ENCODE peak calls at places on chromosomes 3 and 15, in nine cellular contexts. J is IMR-90, S is tibial nerve, F is ovary, V is HepG2, W is MM.1S, L is cardiac muscle cell, M is breast epithelium, Y is OCI-LY7. G is an unnamed sample. For H3K4me1, the result is how much of the 10 kb centered on the place peaks cover.

GRCh38 chr3:52848617-52849016 is 13.8 kb upstream of the MUSTN1 start:
- DNase-seq in J (peak), S (no peak), F (no peak), V (no peak), W (no peak), L (no peak), M (no peak), Y (no peak), G (no peak)

GRCh38 chr15:28962851-28963710 is 77.3 kb downstream of the APBA2 start:
- DNase-seq in J (no peak), S (no peak), F (no peak), V (no peak), W (no peak), L (no peak), M (no peak), Y (no peak), G (no peak)

GRCh38 chr15:35888815-35889214 is 342.9 kb upstream of the DPH6 start:
- DNase-seq in J (no peak), S (no peak), F (no peak), V (no peak), W (no peak), L (no peak), M (no peak), Y (no peak), G (no peak)

GRCh38 chr3:134378384-134378783 is 4.1 kb upstream of the AMOTL2 start:
- DNase-seq in J (no peak), S (no peak), F (peak), V (peak), W (no peak), L (peak), M (no peak), Y (peak), G (peak)

GRCh38 chr15:58962662-58963565 is 24.5 kb upstream of the RNF111 start:
- DNase-seq in J (no peak), S (no peak), F (no peak), V (no peak), W (no peak), L (no peak), M (no peak), Y (no peak), G (no peak)

GRCh38 chr3:180229113-180229512 is 192.4 kb upstream of the PEX5L start:
- DNase-seq in J (no peak), S (no peak), F (no peak), V (no peak), W (no peak), L (no peak), M (no peak), Y (peak), G (peak)

GRCh38 chr15:68691667-68692066 is 112.9 kb downstream of the CORO2B start:
- DNase-seq in J (no peak), S (no peak), F (no peak), V (peak), W (no peak), L (peak), M (peak), Y (no peak), G (no peak)

GRCh38 chr3:185176756-185177359 is 24.0 kb upstream of the C3orf70 start:
- DNase-seq in J (peak), S (peak), F (peak), V (peak), W (peak), L (peak), M (no peak), Y (peak), G (peak)

GRCh38 chr3:133377396-133377795 is 22.5 kb upstream of the BFSP2 start:
- DNase-seq in J (peak), S (no peak), F (no peak), V (peak), W (peak), L (peak), M (no peak), Y (peak), G (peak)

GRCh38 chr3:193744822-193745684 is 152.0 kb downstream of the OPA1 start:
- DNase-seq in J (peak), S (no peak), F (no peak), V (peak), W (no peak), L (peak), M (no peak), Y (no peak), G (no peak)

GRCh38 chr15:89820651-89821611 is 6.3 kb upstream of the ANPEP start:
- DNase-seq in J (peak), S (no peak), F (no peak), V (no peak), W (no peak), L (no peak), M (no peak), Y (no peak), G (no peak)

GRCh38 chr3:196987022-196987421 is 18.4 kb upstream of the PIGZ start:
- DNase-seq in J (no peak), S (no peak), F (no peak), V (no peak), W (no peak), L (no peak), M (no peak), Y (no peak), G (no peak)

GRCh38 chr3:191528589-191528988 is 67.6 kb downstream of the PYDC2 start:
- DNase-seq in J (no peak), S (no peak), F (no peak), V (no peak), W (no peak), L (no peak), M (no peak), Y (no peak), G (no peak)

GRCh38 chr3:85912981-85913380 is 954.2 kb downstream of the CADM2 start:
- DNase-seq in J (peak), S (no peak), F (no peak), V (peak), W (no peak), L (no peak), M (no peak), Y (no peak), G (no peak)

GRCh38 chr3:25412269-25412668 is 15.8 kb upstream of the RARB start:
- DNase-seq in J (peak), S (no peak), F (no peak), V (no peak), W (no peak), L (no peak), M (no peak), Y (no peak), G (no peak)

GRCh38 chr3:105394177-105394576 is 27.5 kb downstream of the ALCAM start:
- DNase-seq in J (no peak), S (no peak), F (no peak), V (no peak), W (no peak), L (no peak), M (no peak), Y (no peak), G (peak)

GRCh38 chr15:73851679-73852078 is 21.7 kb upstream of the TBC1D21 start:
- DNase-seq in J (peak), S (no peak), F (no peak), V (peak), W (peak), L (peak), M (no peak), Y (peak), G (peak)

GRCh38 chr15:85727068-85727467 is 67.7 kb downstream of the KLHL25 start:
- DNase-seq in J (no peak), S (peak), F (peak), V (no peak), W (no peak), L (no peak), M (no peak), Y (no peak), G (no peak)

GRCh38 chr3:69426905-69427304 is 41.0 kb upstream of the FRMD4B start:
- DNase-seq in J (no peak), S (no peak), F (no peak), V (no peak), W (no peak), L (no peak), M (no peak), Y (no peak), G (no peak)

GRCh38 chr3:101950510-101950909 is 101.2 kb downstream of the NFKBIZ start:
- DNase-seq in J (peak), S (no peak), F (no peak), V (no peak), W (no peak), L (no peak), M (no peak), Y (no peak), G (no peak)

GRCh38 chr15:87224409-87224808 is 1032.1 kb downstream of the NTRK3 start:
- DNase-seq in J (no peak), S (no peak), F (no peak), V (no peak), W (no peak), L (no peak), M (no peak), Y (no peak), G (no peak)

GRCh38 chr3:59685432-59685831 is 635.6 kb upstream of the CFAP20DC start:
- DNase-seq in J (no peak), S (no peak), F (no peak), V (no peak), W (no peak), L (no peak), M (no peak), Y (no peak), G (no peak)

GRCh38 chr3:62981962-62982361 is 106.7 kb upstream of the CADPS start:
- DNase-seq in J (no peak), S (no peak), F (no peak), V (no peak), W (no peak), L (no peak), M (no peak), Y (no peak), G (no peak)

GRCh38 chr3:133820889-133821675 is 15.5 kb downstream of the SRPRB start:
- DNase-seq in J (no peak), S (no peak), F (no peak), V (no peak), W (no peak), L (no peak), M (no peak), Y (no peak), G (no peak)

GRCh38 chr3:11305509-11305908 is 33.3 kb downstream of the ATG7 start:
- DNase-seq in J (peak), S (no peak), F (no peak), V (no peak), W (no peak), L (no peak), M (no peak), Y (no peak), G (no peak)

GRCh38 chr3:34012102-34012461 is 213.7 kb downstream of the PDCD6IP start:
- DNase-seq in J (peak), S (no peak), F (no peak), V (peak), W (no peak), L (no peak), M (no peak), Y (no peak), G (no peak)

GRCh38 chr3:158140396-158140795 is 30.5 kb downstream of the RSRC1 start:
- DNase-seq in J (peak), S (no peak), F (no peak), V (no peak), W (no peak), L (no peak), M (no peak), Y (no peak), G (no peak)

GRCh38 chr3:62833538-62833937 is 41.7 kb downstream of the CADPS start:
- DNase-seq in J (no peak), S (no peak), F (no peak), V (peak), W (peak), L (peak), M (no peak), Y (peak), G (peak)

GRCh38 chr15:80514071-80514780 is 110.0 kb downstream of the ARNT2 start:
- DNase-seq in J (peak), S (no peak), F (no peak), V (no peak), W (no peak), L (no peak), M (no peak), Y (no peak), G (no peak)

GRCh38 chr3:5071061-5071460 is 51.0 kb upstream of the ARL8B start:
- DNase-seq in J (peak), S (no peak), F (no peak), V (no peak), W (no peak), L (no peak), M (no peak), Y (no peak), G (no peak)

GRCh38 chr15:73366766-73367623 is 1.8 kb downstream of the HCN4 start:
- DNase-seq in J (no peak), S (no peak), F (no peak), V (no peak), W (no peak), L (peak), M (no peak), Y (no peak), G (no peak)

GRCh38 chr3:197487911-197488391 is 67.8 kb downstream of the BDH1 start:
- DNase-seq in J (peak), S (peak), F (no peak), V (peak), W (no peak), L (no peak), M (peak), Y (no peak), G (no peak)

GRCh38 chr15:81981888-81982287 is 63.9 kb downstream of the MEX3B start:
- DNase-seq in J (no peak), S (no peak), F (no peak), V (no peak), W (no peak), L (no peak), M (no peak), Y (no peak), G (no peak)

GRCh38 chr15:27679203-27679602 is 419.9 kb downstream of the OCA2 start:
- DNase-seq in J (no peak), S (no peak), F (no peak), V (no peak), W (no peak), L (no peak), M (no peak), Y (no peak), G (no peak)

DNA sequence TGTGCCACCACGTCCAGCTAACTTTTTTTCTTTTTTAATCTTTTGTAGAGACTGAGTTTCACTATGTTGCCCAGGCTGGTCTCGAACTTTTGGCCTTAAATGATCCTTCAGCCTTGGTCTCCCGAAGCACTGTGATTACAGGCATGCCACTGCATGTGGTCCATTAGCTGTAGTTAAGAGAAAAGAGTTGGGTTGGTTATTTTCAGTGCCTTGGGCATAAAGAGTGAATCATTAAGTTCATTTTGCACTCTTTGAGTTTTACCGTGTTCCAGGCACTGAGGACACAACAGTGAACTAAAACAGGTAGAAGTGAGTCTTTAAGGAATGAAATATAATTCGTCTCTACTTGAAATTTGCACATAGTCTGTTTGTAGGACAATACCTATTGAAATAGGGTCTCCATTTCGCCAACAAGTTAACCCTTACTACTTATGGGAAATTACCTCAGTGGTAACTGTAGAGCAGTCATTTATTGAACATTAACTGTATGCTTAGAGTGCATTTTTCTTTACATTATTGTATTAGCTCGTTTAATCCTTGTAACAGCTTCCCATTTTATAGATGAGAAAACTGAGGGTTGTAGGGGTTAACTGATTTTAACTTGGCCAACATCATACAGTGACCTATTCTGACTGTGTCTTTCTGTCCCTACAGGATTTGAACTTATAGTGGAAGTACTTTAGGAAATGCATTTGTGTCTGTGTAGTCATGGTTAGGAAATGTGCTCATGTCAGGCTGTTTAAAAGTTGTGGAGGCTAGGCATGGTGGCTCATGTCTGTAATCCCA is 22.7 kb upstream of the TRAK1 start:
- DNase-seq in J (no peak), S (no peak), F (no peak), V (no peak), W (no peak), L (no peak), M (no peak), Y (no peak), G (no peak)
- H3K4me1 ChIP-seq in J (under half), S (half or more), F (under half), V (half or more), W (under half), L (under half), M (under half), Y (half or more), G (half or more)

GRCh38 chr3:136193273-136194043 is 2.7 kb downstream of the MSL2 start:
- DNase-seq in J (no peak), S (no peak), F (no peak), V (no peak), W (peak), L (peak), M (no peak), Y (peak), G (peak)
- H3K4me1 ChIP-seq in J (under half), S (half or more), F (under half), V (under half), W (under half), L (under half), M (under half), Y (under half), G (half or more)

GRCh38 chr15:88649753-88650551 is 11.1 kb downstream of the ISG20 start:
- DNase-seq in J (no peak), S (no peak), F (no peak), V (no peak), W (no peak), L (peak), M (peak), Y (no peak), G (no peak)
- H3K4me1 ChIP-seq in J (under half), S (under half), F (under half), V (under half), W (under half), L (under half), M (under half), Y (half or more), G (under half)

GRCh38 chr3:27885641-27886040 is 163.5 kb upstream of the EOMES start:
- DNase-seq in J (no peak), S (no peak), F (no peak), V (no peak), W (no peak), L (no peak), M (no peak), Y (no peak), G (no peak)
- H3K4me1 ChIP-seq in J (under half), S (under half), F (under half), V (under half), W (under half), L (under half), M (under half), Y (under half), G (under half)

DNA sequence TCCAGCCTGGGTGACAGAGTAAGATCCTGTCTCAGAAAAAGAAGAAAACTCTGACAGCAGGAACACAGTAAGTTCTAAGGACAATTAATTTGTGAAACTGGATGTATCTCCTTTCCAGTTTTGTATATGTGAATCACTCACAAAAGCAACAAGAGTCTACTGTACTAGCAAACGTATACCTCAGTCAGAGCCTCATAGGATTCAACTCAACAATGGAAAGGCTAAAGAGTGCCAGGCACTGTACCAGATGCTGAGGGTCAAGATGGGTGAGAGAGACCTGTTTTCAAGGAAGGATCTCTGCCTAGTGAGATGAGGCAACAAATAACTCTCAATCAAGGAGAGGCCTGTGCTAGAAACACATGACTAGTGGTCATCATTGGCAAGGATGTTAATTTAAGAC is 14.9 kb downstream of the TBL1XR1 start:
- DNase-seq in J (peak), S (no peak), F (no peak), V (no peak), W (no peak), L (no peak), M (no peak), Y (no peak), G (no peak)
- H3K4me1 ChIP-seq in J (under half), S (under half), F (under half), V (under half), W (under half), L (under half), M (under half), Y (half or more), G (under half)

GRCh38 chr3:73575519-73575918 is 49.2 kb downstream of the PDZRN3 start:
- DNase-seq in J (no peak), S (no peak), F (no peak), V (no peak), W (no peak), L (no peak), M (no peak), Y (no peak), G (no peak)
- H3K4me1 ChIP-seq in J (under half), S (under half), F (under half), V (under half), W (under half), L (under half), M (under half), Y (under half), G (under half)

GRCh38 chr3:14439501-14440167 is 37.2 kb downstream of the SLC6A6 start:
- DNase-seq in J (peak), S (peak), F (peak), V (no peak), W (no peak), L (no peak), M (no peak), Y (no peak), G (no peak)

GRCh38 chr3:14440168-14440518 is 37.7 kb downstream of the SLC6A6 start:
- DNase-seq in J (no peak), S (no peak), F (no peak), V (no peak), W (no peak), L (no peak), M (no peak), Y (no peak), G (no peak)

GRCh38 chr3:14436954-14437281 is 34.5 kb downstream of the SLC6A6 start:
- DNase-seq in J (no peak), S (no peak), F (no peak), V (no peak), W (no peak), L (no peak), M (no peak), Y (no peak), G (no peak)

GRCh38 chr3:14438929-14439328 is 36.5 kb downstream of the SLC6A6 start:
- DNase-seq in J (no peak), S (no peak), F (no peak), V (no peak), W (no peak), L (no peak), M (no peak), Y (no peak), G (no peak)

GRCh38 chr3:14438262-14438661 is 35.9 kb downstream of the SLC6A6 start:
- DNase-seq in J (no peak), S (no peak), F (no peak), V (no peak), W (no peak), L (no peak), M (no peak), Y (no peak), G (no peak)
- H3K4me1 ChIP-seq in J (under half), S (under half), F (under half), V (under half), W (under half), L (under half), M (under half), Y (under half), G (under half)

GRCh38 chr15:63366451-63366850 is 15.2 kb downstream of the CA12 start:
- DNase-seq in J (peak), S (no peak), F (no peak), V (no peak), W (no peak), L (no peak), M (no peak), Y (no peak), G (no peak)

GRCh38 chr15:63362873-63363272 is 18.8 kb downstream of the CA12 start:
- DNase-seq in J (no peak), S (no peak), F (no peak), V (no peak), W (no peak), L (no peak), M (no peak), Y (no peak), G (no peak)

GRCh38 chr15:63363292-63363691 is 18.4 kb downstream of the CA12 start:
- DNase-seq in J (no peak), S (no peak), F (no peak), V (no peak), W (no peak), L (no peak), M (no peak), Y (no peak), G (no peak)

GRCh38 chr15:63364293-63365003 is 17.2 kb downstream of the CA12 start:
- DNase-seq in J (peak), S (no peak), F (no peak), V (no peak), W (no peak), L (no peak), M (no peak), Y (no peak), G (no peak)

DNA sequence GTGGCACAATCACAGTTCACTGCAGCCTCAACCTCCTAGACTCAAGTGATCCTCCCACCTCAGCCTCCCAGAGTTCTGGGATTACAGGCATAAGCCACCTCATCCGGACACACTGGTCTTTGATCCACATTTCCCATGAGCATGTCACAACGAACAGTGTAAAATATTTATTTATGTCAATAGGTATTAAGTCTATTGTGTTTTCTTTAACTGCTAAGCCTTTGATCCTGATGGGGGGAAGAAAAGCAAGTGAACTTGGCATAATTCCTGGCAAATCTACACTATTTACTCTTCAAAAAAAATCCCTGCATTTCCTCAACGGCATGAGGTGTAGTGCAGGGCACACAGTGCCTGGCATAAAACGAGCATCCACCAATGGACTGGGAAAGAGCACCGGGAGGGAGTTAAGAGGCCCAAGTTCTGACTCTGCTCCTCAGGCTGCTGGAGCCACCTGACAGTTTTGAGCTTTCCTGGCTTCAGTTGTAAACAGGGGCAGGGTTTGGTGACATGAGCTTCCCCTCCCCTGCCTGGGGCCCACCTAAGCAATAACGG is 16.6 kb downstream of the CA12 start:
- DNase-seq in J (no peak), S (no peak), F (no peak), V (no peak), W (no peak), L (no peak), M (no peak), Y (no peak), G (no peak)
- H3K4me1 ChIP-seq in J (under half), S (under half), F (under half), V (under half), W (under half), L (under half), M (under half), Y (under half), G (under half)

G was measured in Karpas-422.